ENCODE peak calls at places on chromosomes 1 and 21, in ten cellular contexts. One of them, this sample, is unnamed. For H3K36me3 and H3K27me3, the result is how much of the 10 kb centered on the place peaks cover.

GRCh38 chr1:178137238-178137637 is 43.3 kb downstream of the RASAL2 start:
- DNase-seq in tibial artery: no peak
- DNase-seq in CD8-positive, alpha-beta T cell: no peak
- DNase-seq in tibial nerve: no peak
- DNase-seq in stomach: no peak
- DNase-seq in SJCRH30: no peak
- DNase-seq in small intestine: no peak
- DNase-seq in CD8-positive, alpha-beta memory T cell: no peak
- DNase-seq in aorta: no peak
- DNase-seq in Karpas-422: no peak
- DNase-seq in this sample: no peak

GRCh38 chr1:64572222-64572900 is 102.4 kb downstream of the CACHD1 start:
- DNase-seq in tibial artery: no peak
- DNase-seq in CD8-positive, alpha-beta T cell: no peak
- DNase-seq in tibial nerve: no peak
- DNase-seq in stomach: no peak
- DNase-seq in SJCRH30: peak
- DNase-seq in small intestine: no peak
- DNase-seq in CD8-positive, alpha-beta memory T cell: no peak
- DNase-seq in aorta: no peak
- DNase-seq in Karpas-422: no peak
- DNase-seq in this sample: peak

GRCh38 chr1:84642776-84643175 is 47.5 kb downstream of the SSX2IP start:
- DNase-seq in tibial artery: no peak
- DNase-seq in CD8-positive, alpha-beta T cell: no peak
- DNase-seq in tibial nerve: no peak
- DNase-seq in stomach: no peak
- DNase-seq in SJCRH30: no peak
- DNase-seq in small intestine: peak
- DNase-seq in CD8-positive, alpha-beta memory T cell: no peak
- DNase-seq in aorta: no peak
- DNase-seq in Karpas-422: no peak
- DNase-seq in this sample: no peak

GRCh38 chr1:171763764-171764163 is 17.7 kb upstream of the METTL13 start:
- DNase-seq in tibial artery: no peak
- DNase-seq in CD8-positive, alpha-beta T cell: no peak
- DNase-seq in tibial nerve: no peak
- DNase-seq in stomach: no peak
- DNase-seq in SJCRH30: no peak
- DNase-seq in small intestine: no peak
- DNase-seq in CD8-positive, alpha-beta memory T cell: no peak
- DNase-seq in aorta: no peak
- DNase-seq in Karpas-422: no peak
- DNase-seq in this sample: no peak

GRCh38 chr1:82177190-82177589 is 376.5 kb downstream of the ADGRL2 start:
- DNase-seq in tibial artery: no peak
- DNase-seq in CD8-positive, alpha-beta T cell: no peak
- DNase-seq in tibial nerve: no peak
- DNase-seq in stomach: no peak
- DNase-seq in SJCRH30: no peak
- DNase-seq in small intestine: peak
- DNase-seq in CD8-positive, alpha-beta memory T cell: no peak
- DNase-seq in aorta: no peak
- DNase-seq in Karpas-422: no peak
- DNase-seq in this sample: no peak

GRCh38 chr1:85307987-85308836 is 31.8 kb upstream of the BCL10 start:
- DNase-seq in tibial artery: peak
- DNase-seq in CD8-positive, alpha-beta T cell: peak
- DNase-seq in tibial nerve: peak
- DNase-seq in stomach: peak
- DNase-seq in SJCRH30: peak
- DNase-seq in small intestine: peak
- DNase-seq in CD8-positive, alpha-beta memory T cell: peak
- DNase-seq in aorta: peak
- DNase-seq in Karpas-422: peak
- DNase-seq in this sample: peak

GRCh38 chr1:63935553-63935952 is 161.7 kb downstream of the ROR1 start:
- DNase-seq in tibial artery: no peak
- DNase-seq in CD8-positive, alpha-beta T cell: no peak
- DNase-seq in tibial nerve: no peak
- DNase-seq in stomach: no peak
- DNase-seq in SJCRH30: no peak
- DNase-seq in small intestine: no peak
- DNase-seq in CD8-positive, alpha-beta memory T cell: no peak
- DNase-seq in aorta: no peak
- DNase-seq in Karpas-422: no peak
- DNase-seq in this sample: no peak

GRCh38 chr1:7469255-7469938 is 301.7 kb upstream of the VAMP3 start:
- DNase-seq in tibial artery: no peak
- DNase-seq in CD8-positive, alpha-beta T cell: no peak
- DNase-seq in tibial nerve: no peak
- DNase-seq in stomach: no peak
- DNase-seq in SJCRH30: peak
- DNase-seq in small intestine: peak
- DNase-seq in CD8-positive, alpha-beta memory T cell: no peak
- DNase-seq in aorta: no peak
- DNase-seq in Karpas-422: no peak
- DNase-seq in this sample: no peak

GRCh38 chr21:35102488-35103407 is 53.6 kb upstream of the RUNX1 start:
- DNase-seq in tibial artery: peak
- DNase-seq in CD8-positive, alpha-beta T cell: peak
- DNase-seq in tibial nerve: peak
- DNase-seq in stomach: peak
- DNase-seq in SJCRH30: peak
- DNase-seq in small intestine: no peak
- DNase-seq in CD8-positive, alpha-beta memory T cell: peak
- DNase-seq in aorta: no peak
- DNase-seq in Karpas-422: peak
- DNase-seq in this sample: no peak

GRCh38 chr1:38872401-38873026 is 634 bp downstream of the MYCBP start:
- DNase-seq in tibial artery: no peak
- DNase-seq in CD8-positive, alpha-beta T cell: peak
- DNase-seq in tibial nerve: no peak
- DNase-seq in stomach: peak
- DNase-seq in SJCRH30: peak
- DNase-seq in small intestine: peak
- DNase-seq in CD8-positive, alpha-beta memory T cell: peak
- DNase-seq in aorta: no peak
- DNase-seq in Karpas-422: peak
- DNase-seq in this sample: no peak

GRCh38 chr1:53550201-53550741 is 91.1 kb downstream of the DMRTB1 start:
- DNase-seq in tibial artery: peak
- DNase-seq in CD8-positive, alpha-beta T cell: no peak
- DNase-seq in tibial nerve: peak
- DNase-seq in stomach: no peak
- DNase-seq in SJCRH30: no peak
- DNase-seq in small intestine: no peak
- DNase-seq in CD8-positive, alpha-beta memory T cell: no peak
- DNase-seq in aorta: peak
- DNase-seq in Karpas-422: no peak
- DNase-seq in this sample: peak

GRCh38 chr1:153677718-153678518 is 570 bp upstream of the NPR1 start:
- DNase-seq in tibial artery: peak
- DNase-seq in CD8-positive, alpha-beta T cell: peak
- DNase-seq in tibial nerve: peak
- DNase-seq in stomach: peak
- DNase-seq in SJCRH30: peak
- DNase-seq in small intestine: peak
- DNase-seq in CD8-positive, alpha-beta memory T cell: peak
- DNase-seq in aorta: peak
- DNase-seq in Karpas-422: peak
- DNase-seq in this sample: peak

GRCh38 chr1:61709908-61710289 is 15.0 kb downstream of the TM2D1 start:
- DNase-seq in tibial artery: no peak
- DNase-seq in CD8-positive, alpha-beta T cell: no peak
- DNase-seq in tibial nerve: no peak
- DNase-seq in stomach: no peak
- DNase-seq in SJCRH30: no peak
- DNase-seq in small intestine: peak
- DNase-seq in CD8-positive, alpha-beta memory T cell: no peak
- DNase-seq in aorta: no peak
- DNase-seq in Karpas-422: no peak
- DNase-seq in this sample: no peak
- H3K36me3 ChIP-seq in tibial artery: under half
- H3K36me3 ChIP-seq in CD8-positive, alpha-beta T cell: under half
- H3K36me3 ChIP-seq in tibial nerve: under half
- H3K36me3 ChIP-seq in stomach: half or more
- H3K36me3 ChIP-seq in SJCRH30: under half
- H3K36me3 ChIP-seq in small intestine: under half
- H3K36me3 ChIP-seq in CD8-positive, alpha-beta memory T cell: under half
- H3K36me3 ChIP-seq in aorta: under half
- H3K36me3 ChIP-seq in Karpas-422: under half
- H3K36me3 ChIP-seq in this sample: under half

DNA sequence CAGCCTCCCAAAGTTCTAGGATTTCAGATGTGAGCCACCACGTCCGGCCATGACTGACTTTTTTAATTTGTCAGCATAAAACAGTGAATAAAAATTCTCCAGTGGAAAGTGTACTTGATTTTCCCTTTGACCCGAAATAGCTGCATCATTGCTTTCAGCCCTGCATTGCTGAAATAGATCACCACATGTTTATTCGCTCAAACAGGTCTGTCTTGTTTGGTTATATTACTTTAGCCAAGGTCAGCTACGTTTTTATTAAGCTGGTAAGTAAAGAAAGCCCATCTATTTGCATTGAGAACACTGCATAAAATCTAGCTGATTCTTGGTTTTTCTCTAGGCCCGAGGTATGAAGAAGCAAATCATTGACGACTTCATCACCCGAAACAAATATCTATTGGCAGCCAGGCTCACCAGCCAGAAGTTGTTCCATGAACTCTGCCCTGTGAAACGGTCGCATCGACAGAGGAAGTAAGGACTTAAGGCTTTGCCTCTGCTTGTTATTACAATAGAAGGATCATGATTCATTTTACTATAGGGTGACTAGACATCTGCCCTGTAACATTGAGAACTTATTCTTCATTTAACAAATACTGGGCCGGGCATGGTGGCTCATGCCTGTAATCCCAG is 25.5 kb downstream of the AGMAT start:
- DNase-seq in tibial artery: no peak
- DNase-seq in CD8-positive, alpha-beta T cell: no peak
- DNase-seq in tibial nerve: no peak
- DNase-seq in stomach: no peak
- DNase-seq in SJCRH30: no peak
- DNase-seq in small intestine: peak
- DNase-seq in CD8-positive, alpha-beta memory T cell: no peak
- DNase-seq in aorta: no peak
- DNase-seq in Karpas-422: no peak
- DNase-seq in this sample: no peak
- H3K27ac ChIP-seq in tibial artery: no peak
- H3K27ac ChIP-seq in CD8-positive, alpha-beta T cell: no peak
- H3K27ac ChIP-seq in tibial nerve: no peak
- H3K27ac ChIP-seq in stomach: no peak
- H3K27ac ChIP-seq in SJCRH30: no peak
- H3K27ac ChIP-seq in small intestine: peak
- H3K27ac ChIP-seq in CD8-positive, alpha-beta memory T cell: no peak
- H3K27ac ChIP-seq in aorta: no peak
- H3K27ac ChIP-seq in Karpas-422: no peak
- H3K27ac ChIP-seq in this sample: no peak

DNA sequence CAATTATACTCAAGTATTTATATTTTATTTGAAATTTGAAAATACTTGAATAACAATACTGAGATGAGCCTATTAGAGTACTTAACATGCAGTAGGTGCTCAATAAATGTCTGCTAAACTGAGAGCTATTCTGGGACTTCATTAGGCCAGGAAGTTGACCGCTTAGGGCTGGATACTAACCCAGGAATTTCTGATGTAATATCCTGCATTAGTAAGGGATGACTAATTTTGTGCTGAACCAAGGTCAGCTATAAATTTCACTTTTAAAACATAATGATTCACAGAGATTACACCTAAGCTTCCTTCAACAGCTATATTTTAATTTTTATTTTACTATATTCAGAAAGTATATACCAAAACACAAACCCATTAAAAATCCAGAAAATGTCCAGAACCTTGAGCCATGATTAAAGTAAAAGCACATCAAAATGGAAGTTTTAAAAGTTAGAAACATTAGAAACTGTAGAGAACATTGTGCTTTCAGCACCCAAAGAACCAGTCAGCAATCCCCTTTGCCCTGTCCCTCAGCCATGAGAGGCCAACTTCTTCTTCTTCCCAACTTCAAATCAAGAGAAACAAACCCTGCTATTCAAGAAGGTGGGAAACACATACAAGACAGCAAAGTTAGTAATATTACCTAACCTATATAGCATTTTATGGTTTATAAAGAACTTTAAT is 35.4 kb downstream of the WNT2B start:
- DNase-seq in tibial artery: no peak
- DNase-seq in CD8-positive, alpha-beta T cell: no peak
- DNase-seq in tibial nerve: no peak
- DNase-seq in stomach: no peak
- DNase-seq in SJCRH30: peak
- DNase-seq in small intestine: peak
- DNase-seq in CD8-positive, alpha-beta memory T cell: no peak
- DNase-seq in aorta: no peak
- DNase-seq in Karpas-422: no peak
- DNase-seq in this sample: no peak
- H3K27me3 ChIP-seq in tibial artery: under half
- H3K27me3 ChIP-seq in CD8-positive, alpha-beta T cell: under half
- H3K27me3 ChIP-seq in tibial nerve: under half
- H3K27me3 ChIP-seq in stomach: under half
- H3K27me3 ChIP-seq in SJCRH30: under half
- H3K27me3 ChIP-seq in small intestine: under half
- H3K27me3 ChIP-seq in CD8-positive, alpha-beta memory T cell: under half
- H3K27me3 ChIP-seq in aorta: under half
- H3K27me3 ChIP-seq in Karpas-422: under half
- H3K27me3 ChIP-seq in this sample: under half

GRCh38 chr1:194447635-194448034 is 1261.2 kb upstream of the B3GALT2 start:
- DNase-seq in tibial artery: no peak
- DNase-seq in CD8-positive, alpha-beta T cell: no peak
- DNase-seq in tibial nerve: no peak
- DNase-seq in stomach: no peak
- DNase-seq in SJCRH30: no peak
- DNase-seq in small intestine: no peak
- DNase-seq in CD8-positive, alpha-beta memory T cell: no peak
- DNase-seq in aorta: no peak
- DNase-seq in Karpas-422: no peak
- DNase-seq in this sample: no peak

GRCh38 chr1:194442911-194443310 is 1256.5 kb upstream of the B3GALT2 start:
- DNase-seq in tibial artery: no peak
- DNase-seq in CD8-positive, alpha-beta T cell: no peak
- DNase-seq in tibial nerve: no peak
- DNase-seq in stomach: no peak
- DNase-seq in SJCRH30: no peak
- DNase-seq in small intestine: no peak
- DNase-seq in CD8-positive, alpha-beta memory T cell: no peak
- DNase-seq in aorta: no peak
- DNase-seq in Karpas-422: no peak
- DNase-seq in this sample: no peak

DNA sequence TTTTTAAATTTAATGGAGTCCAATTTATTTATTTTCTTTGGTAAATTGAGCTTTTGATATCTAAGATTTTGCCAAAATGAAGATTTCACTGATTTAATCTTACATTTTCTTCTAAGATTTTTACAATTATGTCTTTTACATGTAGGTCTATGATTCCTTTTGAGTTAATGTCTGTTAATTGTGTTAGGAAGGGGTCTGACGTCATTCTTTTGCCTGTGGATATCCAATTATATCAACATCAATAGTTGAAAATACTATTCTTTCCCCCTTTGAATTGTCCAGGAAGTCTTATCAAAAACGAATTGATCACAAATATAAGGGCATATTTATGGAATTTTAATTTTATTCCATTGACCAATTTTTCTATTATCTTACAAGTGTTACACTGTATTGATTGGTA is 1258.8 kb upstream of the B3GALT2 start:
- DNase-seq in tibial artery: no peak
- DNase-seq in CD8-positive, alpha-beta T cell: no peak
- DNase-seq in tibial nerve: no peak
- DNase-seq in stomach: no peak
- DNase-seq in SJCRH30: no peak
- DNase-seq in small intestine: no peak
- DNase-seq in CD8-positive, alpha-beta memory T cell: no peak
- DNase-seq in aorta: no peak
- DNase-seq in Karpas-422: no peak
- DNase-seq in this sample: no peak
- H3K36me3 ChIP-seq in tibial artery: under half
- H3K36me3 ChIP-seq in CD8-positive, alpha-beta T cell: under half
- H3K36me3 ChIP-seq in tibial nerve: under half
- H3K36me3 ChIP-seq in stomach: under half
- H3K36me3 ChIP-seq in SJCRH30: under half
- H3K36me3 ChIP-seq in small intestine: under half
- H3K36me3 ChIP-seq in CD8-positive, alpha-beta memory T cell: under half
- H3K36me3 ChIP-seq in aorta: under half
- H3K36me3 ChIP-seq in Karpas-422: under half
- H3K36me3 ChIP-seq in this sample: under half